ENCODE peak calls at places on chromosomes 11 and 22, in seven cellular contexts. One of them, this sample, is unnamed.

GRCh38 chr11:76200006-76200940 is 6.0 kb downstream of the WNT11 start:
- DNase-seq in fibroblast of the aortic adventitia: no peak
- DNase-seq in T47D: no peak
- DNase-seq in NCI-H748 treated with DMSO at 0.1 percent for 48 hours: no peak
- DNase-seq in HT1080: no peak
- DNase-seq in RWPE1: no peak
- DNase-seq in activated CD8-positive, alpha-beta memory T cell treated with anti-CD3 and anti-CD28 coated beads, Interleukin-2, amount 50 U/mL, for 48 hours: no peak
- DNase-seq in this sample: no peak

GRCh38 chr22:44212936-44213335 is 32.2 kb downstream of the PARVG start:
- DNase-seq in fibroblast of the aortic adventitia: no peak
- DNase-seq in T47D: no peak
- DNase-seq in NCI-H748 treated with DMSO at 0.1 percent for 48 hours: no peak
- DNase-seq in HT1080: no peak
- DNase-seq in RWPE1: no peak
- DNase-seq in activated CD8-positive, alpha-beta memory T cell treated with anti-CD3 and anti-CD28 coated beads, Interleukin-2, amount 50 U/mL, for 48 hours: no peak
- DNase-seq in this sample: no peak

GRCh38 chr11:132987936-132988335 is 544.4 kb downstream of the OPCML start:
- DNase-seq in fibroblast of the aortic adventitia: no peak
- DNase-seq in T47D: no peak
- DNase-seq in NCI-H748 treated with DMSO at 0.1 percent for 48 hours: no peak
- DNase-seq in HT1080: peak
- DNase-seq in RWPE1: no peak
- DNase-seq in activated CD8-positive, alpha-beta memory T cell treated with anti-CD3 and anti-CD28 coated beads, Interleukin-2, amount 50 U/mL, for 48 hours: no peak
- DNase-seq in this sample: no peak

GRCh38 chr11:67015048-67015447 is 7.9 kb upstream of the SYT12 start:
- DNase-seq in fibroblast of the aortic adventitia: no peak
- DNase-seq in T47D: no peak
- DNase-seq in NCI-H748 treated with DMSO at 0.1 percent for 48 hours: no peak
- DNase-seq in HT1080: no peak
- DNase-seq in RWPE1: no peak
- DNase-seq in activated CD8-positive, alpha-beta memory T cell treated with anti-CD3 and anti-CD28 coated beads, Interleukin-2, amount 50 U/mL, for 48 hours: no peak
- DNase-seq in this sample: no peak

GRCh38 chr22:28034760-28035401 is 115.8 kb upstream of the PITPNB start:
- DNase-seq in fibroblast of the aortic adventitia: peak
- DNase-seq in T47D: no peak
- DNase-seq in NCI-H748 treated with DMSO at 0.1 percent for 48 hours: no peak
- DNase-seq in HT1080: peak
- DNase-seq in RWPE1: no peak
- DNase-seq in activated CD8-positive, alpha-beta memory T cell treated with anti-CD3 and anti-CD28 coated beads, Interleukin-2, amount 50 U/mL, for 48 hours: no peak
- DNase-seq in this sample: peak

GRCh38 chr22:27474711-27475547 is 326.6 kb downstream of the MN1 start:
- DNase-seq in fibroblast of the aortic adventitia: peak
- DNase-seq in T47D: peak
- DNase-seq in NCI-H748 treated with DMSO at 0.1 percent for 48 hours: no peak
- DNase-seq in HT1080: peak
- DNase-seq in RWPE1: peak
- DNase-seq in activated CD8-positive, alpha-beta memory T cell treated with anti-CD3 and anti-CD28 coated beads, Interleukin-2, amount 50 U/mL, for 48 hours: no peak
- DNase-seq in this sample: peak

GRCh38 chr22:38205261-38206128 is 3.7 kb downstream of the MAFF start:
- DNase-seq in fibroblast of the aortic adventitia: peak
- DNase-seq in T47D: no peak
- DNase-seq in NCI-H748 treated with DMSO at 0.1 percent for 48 hours: no peak
- DNase-seq in HT1080: no peak
- DNase-seq in RWPE1: no peak
- DNase-seq in activated CD8-positive, alpha-beta memory T cell treated with anti-CD3 and anti-CD28 coated beads, Interleukin-2, amount 50 U/mL, for 48 hours: no peak
- DNase-seq in this sample: no peak

GRCh38 chr11:69645801-69646492 is 5.0 kb downstream of the CCND1 start:
- DNase-seq in fibroblast of the aortic adventitia: no peak
- DNase-seq in T47D: no peak
- DNase-seq in NCI-H748 treated with DMSO at 0.1 percent for 48 hours: no peak
- DNase-seq in HT1080: peak
- DNase-seq in RWPE1: no peak
- DNase-seq in activated CD8-positive, alpha-beta memory T cell treated with anti-CD3 and anti-CD28 coated beads, Interleukin-2, amount 50 U/mL, for 48 hours: no peak
- DNase-seq in this sample: no peak

GRCh38 chr11:32081129-32081641 is 9.7 kb upstream of the RCN1 start:
- DNase-seq in fibroblast of the aortic adventitia: peak
- DNase-seq in T47D: no peak
- DNase-seq in NCI-H748 treated with DMSO at 0.1 percent for 48 hours: no peak
- DNase-seq in HT1080: peak
- DNase-seq in RWPE1: no peak
- DNase-seq in activated CD8-positive, alpha-beta memory T cell treated with anti-CD3 and anti-CD28 coated beads, Interleukin-2, amount 50 U/mL, for 48 hours: no peak
- DNase-seq in this sample: peak

GRCh38 chr11:120516461-120517389 is 5.2 kb downstream of the GRIK4 start:
- DNase-seq in fibroblast of the aortic adventitia: no peak
- DNase-seq in T47D: no peak
- DNase-seq in NCI-H748 treated with DMSO at 0.1 percent for 48 hours: no peak
- DNase-seq in HT1080: no peak
- DNase-seq in RWPE1: no peak
- DNase-seq in activated CD8-positive, alpha-beta memory T cell treated with anti-CD3 and anti-CD28 coated beads, Interleukin-2, amount 50 U/mL, for 48 hours: no peak
- DNase-seq in this sample: no peak

GRCh38 chr11:62508336-62509058 is 38.1 kb downstream of the AHNAK start:
- DNase-seq in fibroblast of the aortic adventitia: peak
- DNase-seq in T47D: peak
- DNase-seq in NCI-H748 treated with DMSO at 0.1 percent for 48 hours: no peak
- DNase-seq in HT1080: peak
- DNase-seq in RWPE1: no peak
- DNase-seq in activated CD8-positive, alpha-beta memory T cell treated with anti-CD3 and anti-CD28 coated beads, Interleukin-2, amount 50 U/mL, for 48 hours: no peak
- DNase-seq in this sample: peak

GRCh38 chr11:116929393-116930090 is 92.1 kb upstream of the APOA1 start:
- DNase-seq in fibroblast of the aortic adventitia: peak
- DNase-seq in T47D: no peak
- DNase-seq in NCI-H748 treated with DMSO at 0.1 percent for 48 hours: no peak
- DNase-seq in HT1080: no peak
- DNase-seq in RWPE1: no peak
- DNase-seq in activated CD8-positive, alpha-beta memory T cell treated with anti-CD3 and anti-CD28 coated beads, Interleukin-2, amount 50 U/mL, for 48 hours: no peak
- DNase-seq in this sample: no peak

GRCh38 chr22:29817724-29818123 is 20.4 kb downstream of the ASCC2 start:
- DNase-seq in fibroblast of the aortic adventitia: no peak
- DNase-seq in T47D: no peak
- DNase-seq in NCI-H748 treated with DMSO at 0.1 percent for 48 hours: no peak
- DNase-seq in HT1080: no peak
- DNase-seq in RWPE1: no peak
- DNase-seq in activated CD8-positive, alpha-beta memory T cell treated with anti-CD3 and anti-CD28 coated beads, Interleukin-2, amount 50 U/mL, for 48 hours: no peak
- DNase-seq in this sample: no peak

GRCh38 chr11:123429851-123430735 is at the start of gene GRAMD1B:
- DNase-seq in fibroblast of the aortic adventitia: peak
- DNase-seq in T47D: peak
- DNase-seq in NCI-H748 treated with DMSO at 0.1 percent for 48 hours: peak
- DNase-seq in HT1080: peak
- DNase-seq in RWPE1: peak
- DNase-seq in activated CD8-positive, alpha-beta memory T cell treated with anti-CD3 and anti-CD28 coated beads, Interleukin-2, amount 50 U/mL, for 48 hours: peak
- DNase-seq in this sample: peak

GRCh38 chr11:116812109-116812508 is 11.0 kb downstream of the APOA4 start:
- DNase-seq in fibroblast of the aortic adventitia: no peak
- DNase-seq in T47D: no peak
- DNase-seq in NCI-H748 treated with DMSO at 0.1 percent for 48 hours: no peak
- DNase-seq in HT1080: no peak
- DNase-seq in RWPE1: no peak
- DNase-seq in activated CD8-positive, alpha-beta memory T cell treated with anti-CD3 and anti-CD28 coated beads, Interleukin-2, amount 50 U/mL, for 48 hours: no peak
- DNase-seq in this sample: no peak

GRCh38 chr11:71201936-71202597 is 50.3 kb downstream of the SHANK2 start:
- DNase-seq in fibroblast of the aortic adventitia: no peak
- DNase-seq in T47D: no peak
- DNase-seq in NCI-H748 treated with DMSO at 0.1 percent for 48 hours: no peak
- DNase-seq in HT1080: no peak
- DNase-seq in RWPE1: no peak
- DNase-seq in activated CD8-positive, alpha-beta memory T cell treated with anti-CD3 and anti-CD28 coated beads, Interleukin-2, amount 50 U/mL, for 48 hours: no peak
- DNase-seq in this sample: no peak

GRCh38 chr22:48680601-48681000 is 1147.1 kb downstream of the BRD1 start:
- DNase-seq in fibroblast of the aortic adventitia: no peak
- DNase-seq in T47D: no peak
- DNase-seq in NCI-H748 treated with DMSO at 0.1 percent for 48 hours: no peak
- DNase-seq in HT1080: no peak
- DNase-seq in RWPE1: no peak
- DNase-seq in activated CD8-positive, alpha-beta memory T cell treated with anti-CD3 and anti-CD28 coated beads, Interleukin-2, amount 50 U/mL, for 48 hours: no peak
- DNase-seq in this sample: no peak

GRCh38 chr11:83649468-83649915 is 363.3 kb upstream of the CCDC90B start:
- DNase-seq in fibroblast of the aortic adventitia: no peak
- DNase-seq in T47D: no peak
- DNase-seq in NCI-H748 treated with DMSO at 0.1 percent for 48 hours: no peak
- DNase-seq in HT1080: no peak
- DNase-seq in RWPE1: no peak
- DNase-seq in activated CD8-positive, alpha-beta memory T cell treated with anti-CD3 and anti-CD28 coated beads, Interleukin-2, amount 50 U/mL, for 48 hours: no peak
- DNase-seq in this sample: no peak

GRCh38 chr11:72239849-72240460 is 4.0 kb downstream of the PHOX2A start:
- DNase-seq in fibroblast of the aortic adventitia: peak
- DNase-seq in T47D: peak
- DNase-seq in NCI-H748 treated with DMSO at 0.1 percent for 48 hours: no peak
- DNase-seq in HT1080: no peak
- DNase-seq in RWPE1: no peak
- DNase-seq in activated CD8-positive, alpha-beta memory T cell treated with anti-CD3 and anti-CD28 coated beads, Interleukin-2, amount 50 U/mL, for 48 hours: peak
- DNase-seq in this sample: peak

GRCh38 chr22:35299717-35300497 is at the start of gene TOM1:
- DNase-seq in fibroblast of the aortic adventitia: peak
- DNase-seq in T47D: peak
- DNase-seq in NCI-H748 treated with DMSO at 0.1 percent for 48 hours: peak
- DNase-seq in HT1080: peak
- DNase-seq in RWPE1: peak
- DNase-seq in activated CD8-positive, alpha-beta memory T cell treated with anti-CD3 and anti-CD28 coated beads, Interleukin-2, amount 50 U/mL, for 48 hours: peak
- DNase-seq in this sample: peak

GRCh38 chr22:48378673-48379072 is 1449.0 kb downstream of the BRD1 start:
- DNase-seq in fibroblast of the aortic adventitia: no peak
- DNase-seq in T47D: no peak
- DNase-seq in NCI-H748 treated with DMSO at 0.1 percent for 48 hours: no peak
- DNase-seq in HT1080: no peak
- DNase-seq in RWPE1: no peak
- DNase-seq in activated CD8-positive, alpha-beta memory T cell treated with anti-CD3 and anti-CD28 coated beads, Interleukin-2, amount 50 U/mL, for 48 hours: peak
- DNase-seq in this sample: no peak

GRCh38 chr22:37274380-37274862 is 7.9 kb upstream of the CYTH4 start:
- DNase-seq in fibroblast of the aortic adventitia: no peak
- DNase-seq in T47D: no peak
- DNase-seq in NCI-H748 treated with DMSO at 0.1 percent for 48 hours: no peak
- DNase-seq in HT1080: no peak
- DNase-seq in RWPE1: no peak
- DNase-seq in activated CD8-positive, alpha-beta memory T cell treated with anti-CD3 and anti-CD28 coated beads, Interleukin-2, amount 50 U/mL, for 48 hours: no peak
- DNase-seq in this sample: no peak

GRCh38 chr22:22176929-22177616 is 67.5 kb upstream of the VPREB1 start:
- DNase-seq in fibroblast of the aortic adventitia: no peak
- DNase-seq in T47D: no peak
- DNase-seq in NCI-H748 treated with DMSO at 0.1 percent for 48 hours: no peak
- DNase-seq in HT1080: no peak
- DNase-seq in RWPE1: no peak
- DNase-seq in activated CD8-positive, alpha-beta memory T cell treated with anti-CD3 and anti-CD28 coated beads, Interleukin-2, amount 50 U/mL, for 48 hours: no peak
- DNase-seq in this sample: no peak

GRCh38 chr11:44246726-44247125 is 63.2 kb downstream of the ALX4 start:
- DNase-seq in fibroblast of the aortic adventitia: peak
- DNase-seq in T47D: no peak
- DNase-seq in NCI-H748 treated with DMSO at 0.1 percent for 48 hours: no peak
- DNase-seq in HT1080: no peak
- DNase-seq in RWPE1: no peak
- DNase-seq in activated CD8-positive, alpha-beta memory T cell treated with anti-CD3 and anti-CD28 coated beads, Interleukin-2, amount 50 U/mL, for 48 hours: no peak
- DNase-seq in this sample: no peak

GRCh38 chr11:95589893-95590612 is 199.5 kb downstream of the FAM76B start:
- DNase-seq in fibroblast of the aortic adventitia: no peak
- DNase-seq in T47D: no peak
- DNase-seq in NCI-H748 treated with DMSO at 0.1 percent for 48 hours: no peak
- DNase-seq in HT1080: no peak
- DNase-seq in RWPE1: no peak
- DNase-seq in activated CD8-positive, alpha-beta memory T cell treated with anti-CD3 and anti-CD28 coated beads, Interleukin-2, amount 50 U/mL, for 48 hours: no peak
- DNase-seq in this sample: no peak

GRCh38 chr11:2586091-2586792 is 113.6 kb downstream of the KCNQ1OT1 start:
- DNase-seq in fibroblast of the aortic adventitia: no peak
- DNase-seq in T47D: no peak
- DNase-seq in NCI-H748 treated with DMSO at 0.1 percent for 48 hours: no peak
- DNase-seq in HT1080: no peak
- DNase-seq in RWPE1: no peak
- DNase-seq in activated CD8-positive, alpha-beta memory T cell treated with anti-CD3 and anti-CD28 coated beads, Interleukin-2, amount 50 U/mL, for 48 hours: no peak
- DNase-seq in this sample: peak

GRCh38 chr11:45920531-45921477 is 1.7 kb upstream of the LARGE2 start:
- DNase-seq in fibroblast of the aortic adventitia: no peak
- DNase-seq in T47D: no peak
- DNase-seq in NCI-H748 treated with DMSO at 0.1 percent for 48 hours: no peak
- DNase-seq in HT1080: no peak
- DNase-seq in RWPE1: no peak
- DNase-seq in activated CD8-positive, alpha-beta memory T cell treated with anti-CD3 and anti-CD28 coated beads, Interleukin-2, amount 50 U/mL, for 48 hours: no peak
- DNase-seq in this sample: no peak

This sample was measured in Daoy.